ENCODE peak calls at places on chromosome 21, in nine cellular contexts. K is effector CD4-positive, alpha-beta T cell; V is IMR-90; T is A172; U is epithelial cell of prostate; L is iris pigment epithelial cell; I is activated gamma-delta T cell; R is activated T-helper 2 cell treated with anti-CD3 and anti-CD28 coated beads, Interferon-gamma antibody, Interleukin-2, Interleukin-4, amounts not matched to agents 10 μg/mL and 5 μg/mL and 100 μg/mL, durations not matched to agents 14 hours and 24 hours and 36 hours; G is central memory CD8-positive, alpha-beta T cell. M is an unnamed sample.

GRCh38 chr21:45655071-45655470 is 11.5 kb downstream of the PCBP3 start:
- DNase-seq in R (no peak), U (no peak), I (no peak), T (peak), V (peak), K (no peak), L (peak), G (no peak), M (no peak)

GRCh38 chr21:34074283-34075098 is 1.1 kb downstream of the MRPS6 start:
- DNase-seq in R (no peak), K (no peak), I (no peak), T (no peak), U (no peak), L (peak), G (no peak), V (no peak), M (no peak)

GRCh38 chr21:38912789-38913119 is 107.0 kb downstream of the ETS2 start:
- DNase-seq in K (no peak), V (no peak), U (no peak), G (no peak), I (no peak), L (no peak), R (no peak), T (no peak), M (no peak)

GRCh38 chr21:33971492-33972013 is 55.9 kb upstream of the ATP5PO start:
- DNase-seq in R (no peak), U (peak), L (peak), V (peak), K (no peak), T (peak), G (no peak), I (no peak), M (peak)

GRCh38 chr21:18349468-18349867 is 54.1 kb downstream of the TMPRSS15 start:
- DNase-seq in I (no peak), R (no peak), T (no peak), U (no peak), G (no peak), K (no peak), V (no peak), L (no peak), M (no peak)

GRCh38 chr21:34808569-34809204 is 139.9 kb downstream of the CLIC6 start:
- DNase-seq in L (peak), I (no peak), R (no peak), G (no peak), T (peak), K (no peak), V (peak), U (no peak), M (no peak)

GRCh38 chr21:35565204-35565611 is 495.1 kb downstream of the SETD4 start:
- DNase-seq in G (no peak), U (peak), T (peak), V (peak), K (no peak), R (no peak), I (no peak), L (peak), M (no peak)

GRCh38 chr21:41973861-41974751 is 20.3 kb upstream of the C2CD2 start:
- DNase-seq in R (no peak), V (peak), G (no peak), I (no peak), K (no peak), L (no peak), U (no peak), T (no peak), M (no peak)

GRCh38 chr21:44803651-44804050 is 2.0 kb upstream of the UBE2G2 start:
- DNase-seq in T (no peak), K (no peak), V (no peak), U (no peak), R (no peak), L (no peak), G (no peak), I (no peak), M (no peak)

GRCh38 chr21:20329636-20330035 is 668.6 kb upstream of the NCAM2 start:
- DNase-seq in U (no peak), T (no peak), R (no peak), I (no peak), G (no peak), K (no peak), V (no peak), L (no peak), M (no peak)

GRCh38 chr21:33936221-33937038 is 20.8 kb upstream of the ATP5PO start:
- DNase-seq in K (peak), U (no peak), V (no peak), G (no peak), L (no peak), R (no peak), I (no peak), T (no peak), M (no peak)

GRCh38 chr21:26366781-26367180 is 196.2 kb upstream of the APP start:
- DNase-seq in V (no peak), L (peak), G (no peak), K (no peak), U (no peak), I (no peak), T (peak), R (no peak), M (no peak)

GRCh38 chr21:33747420-33747819 is 105.1 kb downstream of the ITSN1 start:
- DNase-seq in V (no peak), T (no peak), K (no peak), I (no peak), L (no peak), R (no peak), U (no peak), G (no peak), M (no peak)

GRCh38 chr21:43718872-43719747 is at the start of gene PDXK:
- DNase-seq in R (peak), T (peak), I (peak), L (peak), U (no peak), V (peak), K (peak), G (peak), M (no peak)